ENCODE peak calls at places on chromosomes 12 and 14, in four cellular contexts. One of them, this sample, is unnamed.

GRCh38 chr12:107091989-107092641 is 1.2 kb downstream of the CRY1 start:
- DNase-seq in A549: peak
- DNase-seq in HepG2: peak
- DNase-seq in K562: peak
- DNase-seq in this sample: peak

GRCh38 chr14:90019824-90020523 is 41.8 kb upstream of the KCNK13 start:
- DNase-seq in A549: no peak
- DNase-seq in HepG2: no peak
- DNase-seq in K562: no peak
- DNase-seq in this sample: no peak

GRCh38 chr12:88305491-88305890 is 163.4 kb downstream of the TMTC3 start:
- DNase-seq in A549: no peak
- DNase-seq in HepG2: peak
- DNase-seq in K562: no peak
- DNase-seq in this sample: no peak

GRCh38 chr14:59107819-59108218 is 80.6 kb upstream of the DAAM1 start:
- DNase-seq in A549: no peak
- DNase-seq in HepG2: no peak
- DNase-seq in K562: no peak
- DNase-seq in this sample: no peak

GRCh38 chr12:97556201-97556824 is 93.7 kb downstream of the RMST start:
- DNase-seq in A549: no peak
- DNase-seq in HepG2: peak
- DNase-seq in K562: no peak
- DNase-seq in this sample: no peak

GRCh38 chr14:103483600-103483999 is 39.0 kb downstream of the CKB start:
- DNase-seq in A549: no peak
- DNase-seq in HepG2: no peak
- DNase-seq in K562: no peak
- DNase-seq in this sample: no peak

GRCh38 chr14:37051153-37051552 is 121.3 kb downstream of the SLC25A21 start:
- DNase-seq in A549: no peak
- DNase-seq in HepG2: no peak
- DNase-seq in K562: no peak
- DNase-seq in this sample: no peak

GRCh38 chr12:111607239-111607638 is 8.1 kb upstream of the ATXN2 start:
- DNase-seq in A549: no peak
- DNase-seq in HepG2: no peak
- DNase-seq in K562: no peak
- DNase-seq in this sample: no peak

GRCh38 chr14:60174352-60175254 is 9.4 kb upstream of the DHRS7 start:
- DNase-seq in A549: no peak
- DNase-seq in HepG2: no peak
- DNase-seq in K562: no peak
- DNase-seq in this sample: no peak

GRCh38 chr12:80260269-80260668 is 160.9 kb downstream of the OTOGL start:
- DNase-seq in A549: no peak
- DNase-seq in HepG2: no peak
- DNase-seq in K562: no peak
- DNase-seq in this sample: no peak

GRCh38 chr14:83566567-83566966 is 1963.4 kb upstream of the FLRT2 start:
- DNase-seq in A549: no peak
- DNase-seq in HepG2: no peak
- DNase-seq in K562: no peak
- DNase-seq in this sample: no peak

GRCh38 chr14:67940894-67941455 is 121.4 kb downstream of the RAD51B start:
- DNase-seq in A549: no peak
- DNase-seq in HepG2: no peak
- DNase-seq in K562: no peak
- DNase-seq in this sample: no peak

GRCh38 chr12:51028126-51028810 is 2.1 kb upstream of the SLC11A2 start:
- DNase-seq in A549: peak
- DNase-seq in HepG2: peak
- DNase-seq in K562: peak
- DNase-seq in this sample: no peak

GRCh38 chr14:35342160-35343010 is 50.2 kb downstream of the PSMA6 start:
- DNase-seq in A549: no peak
- DNase-seq in HepG2: no peak
- DNase-seq in K562: no peak
- DNase-seq in this sample: no peak

GRCh38 chr14:95515523-95516517 is 630 bp downstream of the SYNE3 start:
- DNase-seq in A549: peak
- DNase-seq in HepG2: peak
- DNase-seq in K562: peak
- DNase-seq in this sample: no peak

GRCh38 chr14:105388110-105388951 is 10.0 kb upstream of the TEX22 start:
- DNase-seq in A549: no peak
- DNase-seq in HepG2: no peak
- DNase-seq in K562: no peak
- DNase-seq in this sample: no peak

GRCh38 chr12:79119796-79120195 is 255.2 kb downstream of the SYT1 start:
- DNase-seq in A549: no peak
- DNase-seq in HepG2: no peak
- DNase-seq in K562: no peak
- DNase-seq in this sample: no peak

GRCh38 chr14:38409081-38409705 is 153.3 kb upstream of the CLEC14A start:
- DNase-seq in A549: no peak
- DNase-seq in HepG2: no peak
- DNase-seq in K562: no peak
- DNase-seq in this sample: no peak

GRCh38 chr14:58693048-58693447 is 55.3 kb downstream of the DACT1 start:
- DNase-seq in A549: no peak
- DNase-seq in HepG2: no peak
- DNase-seq in K562: no peak
- DNase-seq in this sample: no peak

GRCh38 chr12:130164216-130164542 is 1.9 kb downstream of the FZD10 start:
- DNase-seq in A549: no peak
- DNase-seq in HepG2: no peak
- DNase-seq in K562: no peak
- DNase-seq in this sample: no peak

GRCh38 chr12:128570191-128571065 is 253.3 kb downstream of the SLC15A4 start:
- DNase-seq in A549: no peak
- DNase-seq in HepG2: no peak
- DNase-seq in K562: no peak
- DNase-seq in this sample: peak

GRCh38 chr14:89773644-89774316 is 180.8 kb downstream of the EFCAB11 start:
- DNase-seq in A549: peak
- DNase-seq in HepG2: peak
- DNase-seq in K562: no peak
- DNase-seq in this sample: peak

GRCh38 chr12:116969615-116970575 is 59.1 kb downstream of the FBXW8 start:
- DNase-seq in A549: no peak
- DNase-seq in HepG2: no peak
- DNase-seq in K562: no peak
- DNase-seq in this sample: no peak

GRCh38 chr12:28130625-28131598 is 59.3 kb upstream of the CCDC91 start:
- DNase-seq in A549: peak
- DNase-seq in HepG2: peak
- DNase-seq in K562: peak
- DNase-seq in this sample: no peak

GRCh38 chr14:23071975-23072539 is 14.7 kb upstream of the CDH24 start:
- DNase-seq in A549: no peak
- DNase-seq in HepG2: no peak
- DNase-seq in K562: no peak
- DNase-seq in this sample: no peak

GRCh38 chr14:56212541-56212940 is 94.3 kb downstream of the PELI2 start:
- DNase-seq in A549: no peak
- DNase-seq in HepG2: no peak
- DNase-seq in K562: no peak
- DNase-seq in this sample: no peak

GRCh38 chr12:112782250-112782649 is 9.3 kb upstream of the RPH3A start:
- DNase-seq in A549: no peak
- DNase-seq in HepG2: no peak
- DNase-seq in K562: no peak
- DNase-seq in this sample: no peak

GRCh38 chr12:726281-727140 is 25.9 kb upstream of the WNK1 start:
- DNase-seq in A549: peak
- DNase-seq in HepG2: peak
- DNase-seq in K562: no peak
- DNase-seq in this sample: no peak

GRCh38 chr12:114678028-114678427 is 5.9 kb downstream of the TBX3 start:
- DNase-seq in A549: no peak
- DNase-seq in HepG2: no peak
- DNase-seq in K562: no peak
- DNase-seq in this sample: no peak

GRCh38 chr14:96587823-96588385 is 85.7 kb downstream of the PAPOLA start:
- DNase-seq in A549: no peak
- DNase-seq in HepG2: no peak
- DNase-seq in K562: no peak
- DNase-seq in this sample: no peak

GRCh38 chr12:25648460-25648859 is 95.4 kb upstream of the LMNTD1 start:
- DNase-seq in A549: peak
- DNase-seq in HepG2: no peak
- DNase-seq in K562: no peak
- DNase-seq in this sample: no peak

GRCh38 chr12:2267624-2268477 is 215.1 kb downstream of the CACNA1C start:
- DNase-seq in A549: no peak
- DNase-seq in HepG2: no peak
- DNase-seq in K562: no peak
- DNase-seq in this sample: no peak

GRCh38 chr12:5694759-5695409 is 250.2 kb downstream of the ANO2 start:
- DNase-seq in A549: no peak
- DNase-seq in HepG2: no peak
- DNase-seq in K562: no peak
- DNase-seq in this sample: no peak

GRCh38 chr14:68886109-68886434 is 93.0 kb downstream of the ACTN1 start:
- DNase-seq in A549: no peak
- DNase-seq in HepG2: no peak
- DNase-seq in K562: no peak
- DNase-seq in this sample: no peak

GRCh38 chr12:68451261-68452091 is 119.3 kb upstream of the MDM1 start:
- DNase-seq in A549: no peak
- DNase-seq in HepG2: no peak
- DNase-seq in K562: no peak
- DNase-seq in this sample: peak

GRCh38 chr12:34300376-34301250 is 278.3 kb downstream of the ALG10 start:
- DNase-seq in A549: no peak
- DNase-seq in HepG2: no peak
- DNase-seq in K562: no peak
- DNase-seq in this sample: no peak

GRCh38 chr12:43370299-43370698 is 181.7 kb downstream of the ADAMTS20 start:
- DNase-seq in A549: no peak
- DNase-seq in HepG2: peak
- DNase-seq in K562: no peak
- DNase-seq in this sample: no peak

GRCh38 chr12:5154091-5154490 is 110.4 kb downstream of the KCNA5 start:
- DNase-seq in A549: no peak
- DNase-seq in HepG2: no peak
- DNase-seq in K562: no peak
- DNase-seq in this sample: no peak

GRCh38 chr12:93684716-93685115 is 7.5 kb downstream of the CRADD start:
- DNase-seq in A549: no peak
- DNase-seq in HepG2: no peak
- DNase-seq in K562: no peak
- DNase-seq in this sample: no peak

GRCh38 chr12:132430838-132431826 is 58.8 kb upstream of the FBRSL1 start:
- DNase-seq in A549: no peak
- DNase-seq in HepG2: no peak
- DNase-seq in K562: no peak
- DNase-seq in this sample: no peak
- TF ChIP-seq CEBPB in A549: no peak
- TF ChIP-seq CEBPB in HepG2: no peak
- TF ChIP-seq CEBPB in K562: no peak
- TF ChIP-seq CEBPB in this sample: no peak

GRCh38 chr12:52220456-52220855 is 12.6 kb upstream of the KRT7 start:
- DNase-seq in A549: no peak
- DNase-seq in HepG2: no peak
- DNase-seq in K562: no peak
- DNase-seq in this sample: no peak

GRCh38 chr12:52224154-52224553 is 8.9 kb upstream of the KRT7 start:
- DNase-seq in A549: no peak
- DNase-seq in HepG2: no peak
- DNase-seq in K562: no peak
- DNase-seq in this sample: no peak

GRCh38 chr12:52222692-52223091 is 10.4 kb upstream of the KRT7 start:
- DNase-seq in A549: no peak
- DNase-seq in HepG2: no peak
- DNase-seq in K562: no peak
- DNase-seq in this sample: no peak

GRCh38 chr12:52223411-52224039 is 9.5 kb upstream of the KRT7 start:
- DNase-seq in A549: no peak
- DNase-seq in HepG2: no peak
- DNase-seq in K562: no peak
- DNase-seq in this sample: no peak

GRCh38 chr12:52221912-52222457 is 11.1 kb upstream of the KRT7 start:
- DNase-seq in A549: no peak
- DNase-seq in HepG2: no peak
- DNase-seq in K562: peak
- DNase-seq in this sample: no peak
- TF ChIP-seq JUNB in A549: no peak
- TF ChIP-seq JUNB in HepG2: no peak
- TF ChIP-seq JUNB in K562: no peak
- TF ChIP-seq JUNB in this sample: no peak

DNA sequence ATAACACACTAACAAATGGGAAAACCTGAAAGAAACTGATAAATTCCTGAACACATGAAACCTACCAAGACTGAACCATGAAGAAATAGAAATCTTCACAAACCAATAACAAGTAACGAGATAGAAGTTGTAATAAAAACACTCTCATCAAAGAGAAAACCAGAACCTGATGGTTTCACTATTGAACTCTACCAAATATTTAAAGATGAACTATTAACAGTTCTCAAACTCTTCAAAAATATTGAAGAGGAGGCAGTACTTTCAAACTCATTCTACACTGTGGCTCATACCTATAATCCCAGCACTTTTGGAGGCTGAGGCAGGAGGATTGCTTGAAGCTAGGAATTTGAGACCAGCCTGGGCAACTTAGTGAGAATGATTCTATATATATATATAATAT is 48.4 kb upstream of the TMTC2 start:
- DNase-seq in A549: no peak
- DNase-seq in HepG2: no peak
- DNase-seq in K562: no peak
- DNase-seq in this sample: no peak
- TF ChIP-seq CHD4 in A549: no peak
- TF ChIP-seq CHD4 in HepG2: no peak
- TF ChIP-seq CHD4 in K562: no peak
- TF ChIP-seq CHD4 in this sample: no peak

GRCh38 chr12:65962921-65963883 is 138.9 kb downstream of the HMGA2 start:
- DNase-seq in A549: no peak
- DNase-seq in HepG2: no peak
- DNase-seq in K562: peak
- DNase-seq in this sample: no peak
- TF ChIP-seq CEBPB in A549: no peak
- TF ChIP-seq CEBPB in HepG2: no peak
- TF ChIP-seq CEBPB in K562: no peak
- TF ChIP-seq CEBPB in this sample: no peak

GRCh38 chr14:100872641-100873071 is 30.9 kb downstream of the RTL1 start:
- DNase-seq in A549: no peak
- DNase-seq in HepG2: no peak
- DNase-seq in K562: no peak
- DNase-seq in this sample: no peak
- TF ChIP-seq JUNB in A549: no peak
- TF ChIP-seq JUNB in HepG2: no peak
- TF ChIP-seq JUNB in K562: no peak
- TF ChIP-seq JUNB in this sample: no peak

GRCh38 chr12:8906781-8907180 is 7.5 kb upstream of the PHC1 start:
- DNase-seq in A549: no peak
- DNase-seq in HepG2: no peak
- DNase-seq in K562: no peak
- DNase-seq in this sample: no peak
- TF ChIP-seq CHD4 in A549: no peak
- TF ChIP-seq CHD4 in HepG2: no peak
- TF ChIP-seq CHD4 in K562: no peak
- TF ChIP-seq CHD4 in this sample: no peak

GRCh38 chr14:102187044-102187443 is 47.3 kb downstream of the WDR20 start:
- DNase-seq in A549: peak
- DNase-seq in HepG2: no peak
- DNase-seq in K562: no peak
- DNase-seq in this sample: no peak
- TF ChIP-seq CEBPB in A549: no peak
- TF ChIP-seq CEBPB in HepG2: no peak
- TF ChIP-seq CEBPB in K562: no peak
- TF ChIP-seq CEBPB in this sample: no peak

This sample was measured in GM12878.